ENCODE peak calls at places on chromosome 17, in nine cellular contexts. A is fibroblast of the aortic adventitia; Y is HFF-Myc; N is activated naive CD8-positive, alpha-beta T cell treated with anti-CD3 and anti-CD28 coated beads for 36 hours; Q is CD4-positive, CD25-positive, alpha-beta regulatory T cell; W is NCI-H2081; L is COR-L47; B is globus pallidus; X is effector CD8-positive, alpha-beta T cell. D is an unnamed sample.

GRCh38 chr17:74196541-74197310 is 6.8 kb upstream of the RPL38 start:
- DNase-seq in A (no peak), Y (no peak), N (no peak), Q (no peak), W (no peak), L (no peak), B (no peak), X (no peak), D (no peak)

GRCh38 chr17:83145831-83146230 is 66.4 kb downstream of the METRNL start:
- DNase-seq in A (no peak), Y (no peak), N (no peak), Q (no peak), W (no peak), L (no peak), B (no peak), X (no peak), D (no peak)

GRCh38 chr17:80198144-80198661 is 21.9 kb downstream of the SGSH start:
- DNase-seq in A (peak; percentile 4), Y (no peak), N (no peak), Q (no peak), W (no peak), L (no peak), B (no peak), X (no peak), D (peak; percentile 14)

GRCh38 chr17:80498242-80498919 is 22.0 kb upstream of the NPTX1 start:
- DNase-seq in A (peak; percentile 75), Y (no peak), N (no peak), Q (no peak), W (no peak), L (no peak), B (no peak), X (no peak), D (peak; percentile 43)

GRCh38 chr17:53948323-53948722 is 125.6 kb downstream of the KIF2B start:
- DNase-seq in A (no peak), Y (no peak), N (no peak), Q (no peak), W (no peak), L (no peak), B (no peak), X (no peak), D (no peak)

GRCh38 chr17:27340575-27340974 is 46.7 kb downstream of the WSB1 start:
- DNase-seq in A (no peak), Y (no peak), N (no peak), Q (no peak), W (no peak), L (no peak), B (no peak), X (no peak), D (no peak)

GRCh38 chr17:79365361-79365760 is 245.5 kb downstream of the RBFOX3 start:
- DNase-seq in A (no peak), Y (no peak), N (no peak), Q (no peak), W (no peak), L (no peak), B (no peak), X (no peak), D (no peak)

GRCh38 chr17:16989230-16989952 is 17.5 kb upstream of the TNFRSF13B start:
- DNase-seq in A (no peak), Y (no peak), N (no peak), Q (peak; percentile 82), W (no peak), L (no peak), B (no peak), X (no peak), D (no peak)

GRCh38 chr17:81991684-81992513 is 14.5 kb downstream of the ASPSCR1 start:
- DNase-seq in A (peak; percentile 62), Y (peak; percentile 29), N (no peak), Q (no peak), W (peak; percentile 81), L (no peak), B (peak; percentile 59), X (no peak), D (peak; percentile 66)

GRCh38 chr17:34542700-34543336 is 36.6 kb upstream of the TMEM132E start:
- DNase-seq in A (peak; percentile 25), Y (no peak), N (peak; percentile 23), Q (peak; percentile 50), W (peak; percentile 4), L (peak; percentile 14), B (peak; percentile 21), X (peak; percentile 50), D (peak; percentile 32)

GRCh38 chr17:15368605-15369004 is 27.2 kb upstream of the TEKT3 start:
- DNase-seq in A (no peak), Y (no peak), N (no peak), Q (no peak), W (no peak), L (no peak), B (no peak), X (no peak), D (no peak)

GRCh38 chr17:33328129-33328528 is 35.0 kb upstream of the ASIC2 start:
- DNase-seq in A (no peak), Y (no peak), N (no peak), Q (no peak), W (no peak), L (no peak), B (no peak), X (no peak), D (no peak)

GRCh38 chr17:19713901-19714361 is 2.5 kb downstream of the SLC47A2 start:
- DNase-seq in A (no peak), Y (no peak), N (no peak), Q (no peak), W (no peak), L (no peak), B (no peak), X (no peak), D (no peak)

GRCh38 chr17:80925668-80926067 is 66.0 kb upstream of the CHMP6 start:
- DNase-seq in A (no peak), Y (no peak), N (no peak), Q (no peak), W (no peak), L (no peak), B (no peak), X (no peak), D (no peak)

GRCh38 chr17:75808905-75809621 is 24.5 kb downstream of the UNK start:
- DNase-seq in A (peak; percentile 93), Y (no peak), N (no peak), Q (no peak), W (no peak), L (no peak), B (no peak), X (no peak), D (peak; percentile 46)

GRCh38 chr17:82776454-82776853 is 24.6 kb downstream of the TBCD start:
- DNase-seq in A (no peak), Y (no peak), N (no peak), Q (peak; percentile 18), W (no peak), L (no peak), B (no peak), X (no peak), D (no peak)

GRCh38 chr17:81046770-81047359 is 11.9 kb downstream of the BAIAP2 start:
- DNase-seq in A (no peak), Y (no peak), N (no peak), Q (no peak), W (no peak), L (no peak), B (no peak), X (no peak), D (no peak)

GRCh38 chr17:41666336-41666680 is 22.4 kb upstream of the EIF1 start:
- DNase-seq in A (peak; percentile 33), Y (no peak), N (peak; percentile 83), Q (peak; percentile 82), W (peak; percentile 88), L (peak; percentile 86), B (no peak), X (peak; percentile 73), D (peak; percentile 78)

GRCh38 chr17:4206945-4207344 is 56.8 kb downstream of the ANKFY1 start:
- DNase-seq in A (no peak), Y (no peak), N (no peak), Q (no peak), W (no peak), L (no peak), B (no peak), X (no peak), D (peak; percentile 22)

GRCh38 chr17:4607261-4607731 is 23.0 kb downstream of the SMTNL2 start:
- DNase-seq in A (no peak), Y (no peak), N (no peak), Q (no peak), W (no peak), L (no peak), B (no peak), X (no peak), D (no peak)

GRCh38 chr17:50264263-50265113 is 9.8 kb upstream of the TMEM92 start:
- DNase-seq in A (peak; percentile 39), Y (no peak), N (no peak), Q (no peak), W (no peak), L (no peak), B (no peak), X (no peak), D (peak; percentile 63)

GRCh38 chr17:44889003-44889402 is 10.2 kb downstream of the EFTUD2 start:
- DNase-seq in A (no peak), Y (no peak), N (no peak), Q (no peak), W (no peak), L (no peak), B (no peak), X (no peak), D (no peak)

GRCh38 chr17:50129303-50129945 is 536 bp downstream of the SAMD14 start:
- DNase-seq in A (no peak), Y (no peak), N (peak; percentile 35), Q (peak; percentile 56), W (no peak), L (peak; percentile 31), B (no peak), X (no peak), D (peak; percentile 61)

GRCh38 chr17:44128383-44128782 is 4.9 kb upstream of the HDAC5 start:
- DNase-seq in A (no peak), Y (no peak), N (no peak), Q (no peak), W (no peak), L (no peak), B (no peak), X (no peak), D (no peak)

GRCh38 chr17:48541574-48542113 is 3.3 kb downstream of the HOXB2 start:
- DNase-seq in A (peak; percentile 87), Y (no peak), N (peak; percentile 45), Q (peak; percentile 55), W (peak; percentile 77), L (peak; percentile 55), B (no peak), X (peak; percentile 25), D (peak; percentile 15)

GRCh38 chr17:43068570-43069367 is 43.7 kb downstream of the RND2 start:
- DNase-seq in A (no peak), Y (no peak), N (no peak), Q (no peak), W (no peak), L (no peak), B (no peak), X (no peak), D (no peak)

GRCh38 chr17:61352408-61352770 is 47.3 kb upstream of the TBX2 start:
- DNase-seq in A (no peak), Y (no peak), N (no peak), Q (no peak), W (no peak), L (no peak), B (no peak), X (no peak), D (no peak)

GRCh38 chr17:81866440-81867122 is 4.6 kb downstream of the ARHGDIA start:
- DNase-seq in A (peak; percentile 27), Y (no peak), N (no peak), Q (peak; percentile 17), W (no peak), L (no peak), B (no peak), X (no peak), D (peak; percentile 54)

GRCh38 chr17:39863244-39863917 is 731 bp downstream of the IKZF3 start:
- DNase-seq in A (no peak), Y (no peak), N (no peak), Q (peak; percentile 22), W (no peak), L (no peak), B (no peak), X (no peak), D (no peak)

GRCh38 chr17:8630227-8630801 is at the start of gene MYH10:
- DNase-seq in A (no peak), Y (no peak), N (no peak), Q (no peak), W (no peak), L (no peak), B (no peak), X (no peak), D (no peak)

GRCh38 chr17:3796110-3796821 is 4.7 kb downstream of the ITGAE start:
- DNase-seq in A (no peak), Y (no peak), N (peak; percentile 89), Q (peak; percentile 88), W (no peak), L (no peak), B (no peak), X (peak; percentile 15), D (no peak)